ENCODE peak calls at places on chromosomes 6 and 20, in seven cellular contexts. One of them, this sample, is unnamed.

GRCh38 chr20:17601957-17602356 is 32.1 kb downstream of the DSTN start:
- DNase-seq in choroid plexus epithelial cell: no peak
- DNase-seq in upper lobe of right lung: no peak
- DNase-seq in Peyer's patch: no peak
- DNase-seq in AG09309: no peak
- DNase-seq in NCI-H345: no peak
- DNase-seq in IMR-90: no peak
- DNase-seq in this sample: no peak

GRCh38 chr20:408843-409696 is 971 bp downstream of the RBCK1 start:
- DNase-seq in choroid plexus epithelial cell: no peak
- DNase-seq in upper lobe of right lung: no peak
- DNase-seq in Peyer's patch: peak; percentile 45
- DNase-seq in AG09309: no peak
- DNase-seq in NCI-H345: no peak
- DNase-seq in IMR-90: no peak
- DNase-seq in this sample: peak; percentile 38

GRCh38 chr6:38974389-38975133 is 74.0 kb upstream of the GLP1R start:
- DNase-seq in choroid plexus epithelial cell: peak; percentile 27
- DNase-seq in upper lobe of right lung: no peak
- DNase-seq in Peyer's patch: no peak
- DNase-seq in AG09309: peak; percentile 74
- DNase-seq in NCI-H345: no peak
- DNase-seq in IMR-90: peak; percentile 4
- DNase-seq in this sample: peak; percentile 22

GRCh38 chr20:57392512-57393271 is 1.5 kb downstream of the RBM38 start:
- DNase-seq in choroid plexus epithelial cell: no peak
- DNase-seq in upper lobe of right lung: peak; percentile 69
- DNase-seq in Peyer's patch: peak; percentile 95
- DNase-seq in AG09309: no peak
- DNase-seq in NCI-H345: no peak
- DNase-seq in IMR-90: no peak
- DNase-seq in this sample: no peak

GRCh38 chr6:83467620-83468036 is 36.8 kb upstream of the ME1 start:
- DNase-seq in choroid plexus epithelial cell: no peak
- DNase-seq in upper lobe of right lung: peak; percentile 78
- DNase-seq in Peyer's patch: peak; percentile 54
- DNase-seq in AG09309: no peak
- DNase-seq in NCI-H345: no peak
- DNase-seq in IMR-90: no peak
- DNase-seq in this sample: no peak

GRCh38 chr6:148513145-148514071 is 170.8 kb downstream of the SASH1 start:
- DNase-seq in choroid plexus epithelial cell: peak; percentile 59
- DNase-seq in upper lobe of right lung: no peak
- DNase-seq in Peyer's patch: no peak
- DNase-seq in AG09309: no peak
- DNase-seq in NCI-H345: no peak
- DNase-seq in IMR-90: peak; percentile 63
- DNase-seq in this sample: peak; percentile 78

GRCh38 chr6:111238464-111239119 is 151.3 kb downstream of the SLC16A10 start:
- DNase-seq in choroid plexus epithelial cell: peak; percentile 55
- DNase-seq in upper lobe of right lung: no peak
- DNase-seq in Peyer's patch: no peak
- DNase-seq in AG09309: no peak
- DNase-seq in NCI-H345: no peak
- DNase-seq in IMR-90: peak; percentile 64
- DNase-seq in this sample: peak; percentile 69

GRCh38 chr6:31356216-31356945 is 598 bp downstream of the HLA-B start:
- DNase-seq in choroid plexus epithelial cell: peak; percentile 19
- DNase-seq in upper lobe of right lung: peak; percentile 77
- DNase-seq in Peyer's patch: peak; percentile 76
- DNase-seq in AG09309: no peak
- DNase-seq in NCI-H345: no peak
- DNase-seq in IMR-90: peak; percentile 18
- DNase-seq in this sample: no peak

GRCh38 chr6:117920493-117920845 is 13.4 kb downstream of the SLC35F1 start:
- DNase-seq in choroid plexus epithelial cell: no peak
- DNase-seq in upper lobe of right lung: no peak
- DNase-seq in Peyer's patch: no peak
- DNase-seq in AG09309: no peak
- DNase-seq in NCI-H345: no peak
- DNase-seq in IMR-90: no peak
- DNase-seq in this sample: no peak

GRCh38 chr20:25248501-25249172 is 752 bp downstream of the PYGB start:
- DNase-seq in choroid plexus epithelial cell: peak; percentile 47
- DNase-seq in upper lobe of right lung: peak; percentile 75
- DNase-seq in Peyer's patch: peak; percentile 53
- DNase-seq in AG09309: no peak
- DNase-seq in NCI-H345: peak; percentile 58
- DNase-seq in IMR-90: peak; percentile 37
- DNase-seq in this sample: peak; percentile 54

GRCh38 chr20:309841-310644 is 12.7 kb downstream of the ZCCHC3 start:
- DNase-seq in choroid plexus epithelial cell: peak; percentile 100
- DNase-seq in upper lobe of right lung: peak; percentile 98
- DNase-seq in Peyer's patch: peak; percentile 95
- DNase-seq in AG09309: peak; percentile 96
- DNase-seq in NCI-H345: peak; percentile 91
- DNase-seq in IMR-90: peak; percentile 99
- DNase-seq in this sample: peak; percentile 100

GRCh38 chr6:34332255-34333198 is 59.9 kb downstream of the NUDT3 start:
- DNase-seq in choroid plexus epithelial cell: no peak
- DNase-seq in upper lobe of right lung: no peak
- DNase-seq in Peyer's patch: no peak
- DNase-seq in AG09309: no peak
- DNase-seq in NCI-H345: no peak
- DNase-seq in IMR-90: no peak
- DNase-seq in this sample: no peak

GRCh38 chr6:149150999-149151398 is 166.5 kb upstream of the TAB2 start:
- DNase-seq in choroid plexus epithelial cell: no peak
- DNase-seq in upper lobe of right lung: no peak
- DNase-seq in Peyer's patch: no peak
- DNase-seq in AG09309: no peak
- DNase-seq in NCI-H345: no peak
- DNase-seq in IMR-90: no peak
- DNase-seq in this sample: no peak

GRCh38 chr20:10402938-10403593 is 31.0 kb downstream of the MKKS start:
- DNase-seq in choroid plexus epithelial cell: peak; percentile 38
- DNase-seq in upper lobe of right lung: no peak
- DNase-seq in Peyer's patch: no peak
- DNase-seq in AG09309: no peak
- DNase-seq in NCI-H345: no peak
- DNase-seq in IMR-90: peak; percentile 6
- DNase-seq in this sample: no peak

GRCh38 chr20:57269148-57269984 is 2.9 kb upstream of the BMP7 start:
- DNase-seq in choroid plexus epithelial cell: no peak
- DNase-seq in upper lobe of right lung: no peak
- DNase-seq in Peyer's patch: no peak
- DNase-seq in AG09309: no peak
- DNase-seq in NCI-H345: no peak
- DNase-seq in IMR-90: no peak
- DNase-seq in this sample: no peak

GRCh38 chr20:2080532-2081224 is 20.9 kb upstream of the STK35 start:
- DNase-seq in choroid plexus epithelial cell: no peak
- DNase-seq in upper lobe of right lung: no peak
- DNase-seq in Peyer's patch: no peak
- DNase-seq in AG09309: no peak
- DNase-seq in NCI-H345: no peak
- DNase-seq in IMR-90: no peak
- DNase-seq in this sample: no peak

GRCh38 chr6:96394727-96395126 is 126.9 kb upstream of the UFL1 start:
- DNase-seq in choroid plexus epithelial cell: no peak
- DNase-seq in upper lobe of right lung: no peak
- DNase-seq in Peyer's patch: no peak
- DNase-seq in AG09309: no peak
- DNase-seq in NCI-H345: peak; percentile 11
- DNase-seq in IMR-90: no peak
- DNase-seq in this sample: no peak

GRCh38 chr6:43806041-43806757 is 36.2 kb downstream of the VEGFA start:
- DNase-seq in choroid plexus epithelial cell: no peak
- DNase-seq in upper lobe of right lung: no peak
- DNase-seq in Peyer's patch: peak; percentile 90
- DNase-seq in AG09309: no peak
- DNase-seq in NCI-H345: no peak
- DNase-seq in IMR-90: no peak
- DNase-seq in this sample: peak; percentile 73

GRCh38 chr6:90123796-90124195 is 172.8 kb downstream of the BACH2 start:
- DNase-seq in choroid plexus epithelial cell: no peak
- DNase-seq in upper lobe of right lung: no peak
- DNase-seq in Peyer's patch: no peak
- DNase-seq in AG09309: no peak
- DNase-seq in NCI-H345: peak; percentile 14
- DNase-seq in IMR-90: peak; percentile 64
- DNase-seq in this sample: peak; percentile 39

GRCh38 chr20:11267131-11267761 is 593.4 kb upstream of the JAG1 start:
- DNase-seq in choroid plexus epithelial cell: peak; percentile 98
- DNase-seq in upper lobe of right lung: no peak
- DNase-seq in Peyer's patch: no peak
- DNase-seq in AG09309: peak; percentile 84
- DNase-seq in NCI-H345: no peak
- DNase-seq in IMR-90: peak; percentile 98
- DNase-seq in this sample: peak; percentile 97

GRCh38 chr6:135851442-135852271 is at the start of gene PDE7B:
- DNase-seq in choroid plexus epithelial cell: peak; percentile 99
- DNase-seq in upper lobe of right lung: peak; percentile 84
- DNase-seq in Peyer's patch: peak; percentile 88
- DNase-seq in AG09309: peak; percentile 98
- DNase-seq in NCI-H345: no peak
- DNase-seq in IMR-90: peak; percentile 99
- DNase-seq in this sample: peak; percentile 98

GRCh38 chr6:9620263-9620662 is 794.6 kb downstream of the TFAP2A start:
- DNase-seq in choroid plexus epithelial cell: no peak
- DNase-seq in upper lobe of right lung: no peak
- DNase-seq in Peyer's patch: no peak
- DNase-seq in AG09309: no peak
- DNase-seq in NCI-H345: no peak
- DNase-seq in IMR-90: peak; percentile 38
- DNase-seq in this sample: peak; percentile 45

GRCh38 chr20:63248835-63249591 is 5.2 kb downstream of the NKAIN4 start:
- DNase-seq in choroid plexus epithelial cell: no peak
- DNase-seq in upper lobe of right lung: no peak
- DNase-seq in Peyer's patch: no peak
- DNase-seq in AG09309: no peak
- DNase-seq in NCI-H345: no peak
- DNase-seq in IMR-90: no peak
- DNase-seq in this sample: no peak

GRCh38 chr6:51301969-51302368 is 483.3 kb downstream of the TFAP2B start:
- DNase-seq in choroid plexus epithelial cell: no peak
- DNase-seq in upper lobe of right lung: no peak
- DNase-seq in Peyer's patch: no peak
- DNase-seq in AG09309: no peak
- DNase-seq in NCI-H345: no peak
- DNase-seq in IMR-90: no peak
- DNase-seq in this sample: no peak

GRCh38 chr6:156627524-156627923 is 149.7 kb upstream of the ARID1B start:
- DNase-seq in choroid plexus epithelial cell: no peak
- DNase-seq in upper lobe of right lung: no peak
- DNase-seq in Peyer's patch: no peak
- DNase-seq in AG09309: no peak
- DNase-seq in NCI-H345: no peak
- DNase-seq in IMR-90: no peak
- DNase-seq in this sample: no peak

This sample was measured in EL.